ENCODE peak calls at places on chromosomes 11 and 22, in four cellular contexts. I is HepG2, H is spleen, S is sigmoid colon. A is an unnamed sample. For H3K9me3, the result is how much of the 10 kb centered on the place peaks cover.

GRCh38 chr11:102269927-102270326 is 47.4 kb upstream of the BIRC3 start:
- DNase-seq in I (no peak), H (no peak), S (no peak), A (no peak)

GRCh38 chr11:128893578-128894295 is 2.6 kb downstream of the KCNJ5 start:
- DNase-seq in H (no peak), S (peak), I (no peak), A (no peak)

GRCh38 chr22:38218661-38219331 is 17.0 kb downstream of the MAFF start:
- DNase-seq in S (peak), H (no peak), I (peak), A (peak)

GRCh38 chr11:114066046-114066648 is 6.6 kb downstream of the ZBTB16 start:
- DNase-seq in I (no peak), S (peak), H (no peak), A (no peak)

GRCh38 chr11:57798905-57799559 is 37.4 kb downstream of the CTNND1 start:
- DNase-seq in H (no peak), I (peak), S (no peak), A (peak)

GRCh38 chr11:123430736-123431356 is 777 bp downstream of the GRAMD1B start:
- DNase-seq in H (peak), I (no peak), S (peak), A (peak)

GRCh38 chr11:85634747-85635146 is 6.4 kb downstream of the TMEM126B start:
- DNase-seq in S (no peak), H (no peak), I (peak), A (no peak)

GRCh38 chr11:7021318-7021717 is 1.0 kb downstream of the NLRP14 start:
- DNase-seq in I (no peak), H (no peak), S (no peak), A (no peak)

GRCh38 chr11:8773916-8774537 is 91.4 kb downstream of the RPL27A start:
- DNase-seq in S (no peak), H (no peak), I (no peak), A (no peak)

GRCh38 chr11:10211470-10211869 is 82.5 kb downstream of the SBF2 start:
- DNase-seq in I (no peak), S (no peak), H (no peak), A (no peak)

GRCh38 chr22:17586831-17587440 is 23.6 kb downstream of the SLC25A18 start:
- DNase-seq in S (no peak), I (no peak), H (peak), A (no peak)

GRCh38 chr11:65478411-65479183 is 20.2 kb upstream of the MALAT1 start:
- DNase-seq in I (no peak), S (peak), H (peak), A (peak)
- H3K4me3 ChIP-seq in I (peak), S (peak), H (no peak), A (peak)

GRCh38 chr11:68450711-68451110 is 9.8 kb upstream of the PPP6R3 start:
- DNase-seq in S (no peak), I (no peak), H (no peak), A (no peak)

GRCh38 chr11:68448604-68449011 is 11.9 kb upstream of the PPP6R3 start:
- DNase-seq in H (peak), I (no peak), S (no peak), A (no peak)

GRCh38 chr11:68446046-68446725 is 14.4 kb upstream of the PPP6R3 start:
- DNase-seq in S (no peak), I (no peak), H (peak), A (no peak)

GRCh38 chr11:68447015-68447801 is 13.3 kb upstream of the PPP6R3 start:
- DNase-seq in H (peak), I (peak), S (peak), A (peak)

DNA sequence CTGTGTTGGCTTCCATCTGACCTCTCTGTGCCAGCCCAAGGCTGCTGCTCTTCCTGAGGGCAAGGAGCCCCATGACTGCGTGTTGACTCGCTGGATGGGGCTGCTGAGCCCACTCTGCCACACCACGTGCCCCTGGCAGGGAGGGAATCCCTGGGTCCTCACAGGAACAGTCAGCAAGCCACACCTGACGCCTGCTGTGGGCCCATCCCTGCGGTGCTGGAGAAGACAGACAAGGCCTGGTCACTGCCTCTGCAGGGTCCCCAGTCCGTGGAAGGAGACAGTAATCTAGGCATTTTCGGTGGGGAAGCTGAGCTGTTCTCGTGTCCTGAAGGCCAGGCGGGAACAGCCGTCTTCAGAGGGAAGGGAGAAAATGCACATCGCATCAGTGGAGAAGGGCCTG is 10.6 kb upstream of the PPP6R3 start:
- DNase-seq in S (no peak), H (peak), I (no peak), A (no peak)
- H3K9me3 ChIP-seq in S (under half), H (under half), I (under half), A (under half)

DNA sequence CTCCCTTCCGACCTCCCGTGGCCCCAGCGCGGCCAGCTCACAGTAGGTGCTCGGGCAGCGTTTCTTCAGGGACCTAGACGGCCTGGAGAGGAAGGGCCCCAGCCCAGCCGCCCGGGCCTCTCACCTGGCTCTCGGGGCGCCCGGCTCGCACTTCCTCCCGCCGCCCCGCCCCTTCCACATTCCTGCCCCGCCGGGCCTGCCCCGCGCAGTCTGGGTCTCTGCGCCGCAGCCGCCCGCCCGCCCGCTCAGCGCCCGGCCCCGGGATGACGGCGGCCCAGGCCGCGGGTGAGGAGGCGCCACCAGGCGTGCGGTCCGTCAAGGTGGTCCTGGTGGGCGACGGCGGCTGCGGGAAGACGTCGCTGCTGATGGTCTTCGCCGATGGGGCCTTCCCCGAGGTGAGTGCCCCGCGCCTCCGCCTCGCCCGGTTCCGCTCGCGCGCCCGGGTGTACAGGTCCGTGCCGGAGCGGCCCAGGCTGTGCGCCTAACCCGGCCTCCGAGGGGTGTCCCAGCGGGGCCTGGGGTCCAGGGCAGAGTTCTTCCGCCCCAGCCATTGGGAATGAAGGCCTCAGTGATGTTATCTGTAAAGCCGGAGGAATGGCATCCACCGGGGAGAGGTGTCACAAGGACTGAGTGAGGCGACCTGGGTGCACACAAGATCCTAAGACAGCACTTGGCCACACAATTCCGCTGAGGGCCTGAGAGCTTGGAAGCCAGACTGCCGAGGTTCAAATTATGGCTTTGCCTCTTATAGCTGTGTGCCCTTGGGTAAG is at the start of gene RHOD:
- DNase-seq in H (peak), S (no peak), I (no peak), A (peak)
- TF ChIP-seq POLR2AphosphoS5 in H (peak), S (no peak), I (no peak), A (no peak)

GRCh38 chr11:134254433-134254832 is 1.1 kb downstream of the ACAD8 start:
- DNase-seq in I (no peak), S (no peak), H (no peak), A (no peak)
- H3K4me3 ChIP-seq in I (peak), S (peak), H (peak), A (peak)

DNA sequence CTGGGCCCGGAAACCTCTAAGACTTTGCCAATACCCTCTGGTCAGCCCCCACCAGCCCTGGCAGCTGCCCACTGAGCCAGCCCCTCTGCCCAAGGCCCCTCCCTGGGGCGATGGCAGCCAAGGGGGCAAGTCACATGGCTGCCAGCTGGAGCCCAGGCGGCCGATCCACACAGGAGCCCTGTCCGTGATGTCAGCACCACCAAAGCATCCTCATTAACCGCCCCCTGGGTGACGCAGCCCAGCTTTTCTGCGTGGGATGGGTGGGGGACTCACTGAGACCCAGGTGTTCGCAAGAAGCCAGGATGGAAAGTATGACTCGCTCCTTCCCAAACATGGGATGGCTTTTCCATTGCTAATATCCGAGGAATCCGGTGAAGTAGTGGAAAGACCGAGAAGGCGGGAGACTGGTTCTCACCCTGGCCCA is 46.6 kb upstream of the WNT7B start:
- DNase-seq in H (peak), I (no peak), S (peak), A (no peak)
- H3K9me3 ChIP-seq in H (under half), I (under half), S (under half), A (under half)

DNA sequence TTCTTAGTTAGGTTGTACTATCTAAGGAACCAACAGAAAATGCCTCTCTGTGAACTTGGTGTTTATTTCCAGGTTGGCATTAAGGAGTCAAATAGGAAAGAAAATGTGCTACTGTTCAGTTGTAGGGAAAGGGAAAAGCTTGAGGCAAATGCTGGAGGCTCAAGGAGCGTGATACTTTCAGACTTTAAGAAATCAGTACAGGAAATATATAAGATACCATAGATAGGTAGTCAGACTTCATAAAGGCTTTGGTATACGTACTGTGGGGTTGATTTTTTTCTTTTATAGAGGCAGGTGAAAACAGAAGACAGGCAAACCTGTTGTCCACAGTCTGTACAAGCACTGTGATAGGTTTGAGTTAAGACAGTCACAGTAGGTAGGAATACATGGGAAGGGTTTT is 30.8 kb downstream of the EP300 start:
- DNase-seq in I (no peak), H (no peak), S (no peak), A (no peak)
- TF ChIP-seq POLR2AphosphoS5 in I (no peak), H (no peak), S (no peak), A (no peak)

GRCh38 chr22:27778299-27779090 is 23.1 kb downstream of the MN1 start:
- DNase-seq in H (no peak), I (no peak), S (no peak), A (no peak)

GRCh38 chr22:27775698-27776409 is 25.7 kb downstream of the MN1 start:
- DNase-seq in I (no peak), S (no peak), H (no peak), A (no peak)

GRCh38 chr22:27775087-27775697 is 26.4 kb downstream of the MN1 start:
- DNase-seq in S (no peak), H (no peak), I (no peak), A (no peak)

GRCh38 chr22:27776410-27776958 is 25.1 kb downstream of the MN1 start:
- DNase-seq in I (no peak), H (no peak), S (no peak), A (no peak)

DNA sequence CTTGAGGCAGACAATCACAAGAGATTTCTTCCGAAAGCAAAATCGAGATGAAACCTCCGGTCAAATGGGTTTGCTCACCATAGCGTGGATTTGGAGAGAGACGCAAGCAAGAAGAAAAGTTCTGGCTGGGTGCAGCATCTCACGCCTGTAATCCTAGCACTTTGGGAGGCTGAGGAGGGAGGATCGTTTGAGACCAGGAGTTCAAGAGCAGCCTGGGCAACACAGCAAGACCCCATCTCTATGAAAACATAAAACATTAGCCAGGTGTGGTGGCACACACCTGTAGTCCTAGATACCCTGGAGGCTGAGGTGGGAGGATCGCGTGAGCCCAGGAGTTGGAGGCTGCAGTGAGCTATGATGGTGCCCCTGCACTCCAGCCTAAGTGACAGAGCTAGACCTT is 24.4 kb downstream of the MN1 start:
- DNase-seq in S (no peak), I (no peak), H (no peak), A (no peak)
- H3K4me3 ChIP-seq in S (no peak), I (no peak), H (no peak), A (no peak)

GRCh38 chr22:48947636-48948035 is 880.0 kb downstream of the BRD1 start:
- DNase-seq in H (no peak), S (peak), I (no peak), A (no peak)
- H3K9me3 ChIP-seq in H (under half), S (under half), I (under half), A (under half)

DNA sequence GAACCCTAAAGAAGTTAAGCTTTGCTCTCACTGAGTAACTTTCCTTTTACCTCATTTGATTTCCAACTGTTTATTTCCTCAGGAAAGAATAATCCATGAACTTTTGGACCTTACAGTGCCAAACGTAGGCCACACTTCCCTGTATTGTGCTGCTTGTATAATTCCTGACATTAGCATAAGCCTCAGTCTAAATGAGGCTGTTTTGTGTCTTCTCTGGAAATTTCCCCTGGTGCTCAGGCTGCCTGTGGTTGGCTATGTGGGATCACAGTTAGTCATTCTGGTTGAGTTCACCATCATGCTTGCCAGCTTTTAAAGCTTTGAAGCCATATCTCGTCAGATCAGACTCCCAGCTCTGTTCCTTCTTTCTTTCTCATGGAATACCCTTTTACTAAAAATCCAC is 107.0 kb downstream of the FAM76B start:
- DNase-seq in I (no peak), H (no peak), S (no peak), A (no peak)
- TF ChIP-seq POLR2AphosphoS5 in I (no peak), H (no peak), S (no peak), A (no peak)

A was measured in stomach.